ENCODE peak calls at places on chromosomes 6 and 20, in nine cellular contexts. Q is ovary; J is CD8-positive, alpha-beta T cell; T is HCT116; H is cardiac muscle cell; V is breast epithelium; R is GM23248; C is uterus; A is Karpas-422. E is an unnamed sample.
A peak's percentile ranks its signal among the peaks of the same experiment; 100 is the strongest.

GRCh38 chr20:25750220-25750764 is 53.6 kb upstream of the ZNF337 start:
- DNase-seq in Q (no peak), J (no peak), T (no peak), H (no peak), V (no peak), R (no peak), C (no peak), A (peak; percentile 37), E (no peak)

GRCh38 chr20:20360464-20360863 is 7.4 kb upstream of the INSM1 start:
- DNase-seq in Q (no peak), J (no peak), T (peak; percentile 40), H (peak; percentile 65), V (no peak), R (peak; percentile 78), C (no peak), A (peak; percentile 74), E (no peak)

GRCh38 chr6:155315516-155315871 is 1.2 kb upstream of the TFB1M start:
- DNase-seq in Q (no peak), J (no peak), T (no peak), H (no peak), V (no peak), R (peak; percentile 54), C (no peak), A (no peak), E (no peak)

GRCh38 chr6:71012871-71013456 is 56.1 kb upstream of the B3GAT2 start:
- DNase-seq in Q (no peak), J (no peak), T (peak; percentile 42), H (peak; percentile 67), V (no peak), R (peak; percentile 66), C (no peak), A (peak; percentile 89), E (no peak)

GRCh38 chr6:74256387-74257180 is 560.6 kb downstream of the CD109 start:
- DNase-seq in Q (no peak), J (no peak), T (no peak), H (no peak), V (no peak), R (peak; percentile 37), C (no peak), A (no peak), E (no peak)

GRCh38 chr20:45826381-45827019 is 612 bp downstream of the TNNC2 start:
- DNase-seq in Q (peak; percentile 66), J (no peak), T (no peak), H (peak; percentile 77), V (no peak), R (peak; percentile 58), C (no peak), A (no peak), E (no peak)

GRCh38 chr6:43749461-43749860 is 20.6 kb upstream of the VEGFA start:
- DNase-seq in Q (no peak), J (no peak), T (no peak), H (no peak), V (peak; percentile 3), R (no peak), C (no peak), A (no peak), E (no peak)

GRCh38 chr6:157873735-157874344 is 50.8 kb downstream of the SNX9 start:
- DNase-seq in Q (peak; percentile 68), J (peak; percentile 90), T (peak; percentile 50), H (peak; percentile 64), V (peak; percentile 81), R (peak; percentile 76), C (peak; percentile 62), A (peak; percentile 92), E (peak; percentile 82)

GRCh38 chr20:44802702-44803101 is 7.6 kb downstream of the RIMS4 start:
- DNase-seq in Q (no peak), J (no peak), T (no peak), H (no peak), V (no peak), R (no peak), C (no peak), A (no peak), E (no peak)

GRCh38 chr6:37982320-37982719 is 162.8 kb downstream of the ZFAND3 start:
- DNase-seq in Q (no peak), J (no peak), T (no peak), H (no peak), V (no peak), R (no peak), C (no peak), A (no peak), E (no peak)

GRCh38 chr20:49725694-49726093 is 12.0 kb upstream of the B4GALT5 start:
- DNase-seq in Q (no peak), J (no peak), T (no peak), H (no peak), V (no peak), R (no peak), C (no peak), A (no peak), E (no peak)

GRCh38 chr6:34806738-34807453 is 15.0 kb downstream of the BLTP3A start:
- DNase-seq in Q (no peak), J (no peak), T (no peak), H (no peak), V (no peak), R (peak; percentile 29), C (no peak), A (no peak), E (no peak)

GRCh38 chr20:38747495-38748096 is 664 bp upstream of the ACTR5 start:
- DNase-seq in Q (peak; percentile 47), J (no peak), T (no peak), H (no peak), V (no peak), R (peak; percentile 30), C (no peak), A (peak; percentile 43), E (no peak)

GRCh38 chr20:25372584-25373336 is 17.9 kb downstream of the ABHD12 start:
- DNase-seq in Q (no peak), J (no peak), T (no peak), H (no peak), V (no peak), R (peak; percentile 91), C (no peak), A (no peak), E (no peak)

GRCh38 chr6:52994031-52994788 is 874 bp downstream of the GSTA4 start:
- DNase-seq in Q (peak; percentile 40), J (no peak), T (no peak), H (peak; percentile 35), V (no peak), R (peak; percentile 60), C (peak; percentile 35), A (no peak), E (no peak)

GRCh38 chr20:59322813-59323469 is 22.5 kb downstream of the EDN3 start:
- DNase-seq in Q (no peak), J (no peak), T (no peak), H (no peak), V (no peak), R (peak; percentile 5), C (no peak), A (no peak), E (no peak)

DNA sequence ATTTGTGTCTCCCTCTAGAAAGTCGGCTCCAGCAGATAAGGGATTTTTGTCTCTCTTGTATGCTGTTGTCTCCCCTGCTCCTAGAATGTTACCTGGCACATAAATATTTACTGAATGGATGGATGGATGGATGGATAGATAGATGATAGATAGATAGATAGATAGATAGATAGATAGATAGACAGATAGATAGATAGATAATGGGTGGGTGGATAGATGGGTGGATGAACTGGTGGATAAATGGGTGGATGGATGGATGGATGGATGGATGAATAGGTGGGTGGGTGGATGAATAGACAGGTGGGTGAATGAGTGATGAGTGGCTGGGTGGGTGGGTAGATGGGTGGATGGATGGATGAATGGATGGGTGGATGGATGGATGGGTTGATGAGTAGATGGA is 185.0 kb downstream of the NFATC2 start:
- DNase-seq in Q (no peak), J (no peak), T (no peak), H (no peak), V (no peak), R (no peak), C (no peak), A (no peak), E (no peak)
- H3K36me3 ChIP-seq in Q (no peaks in the 10 kb centered on the region), J (no peaks in the 10 kb centered on the region), T (no peaks in the 10 kb centered on the region), H (no peaks in the 10 kb centered on the region), V (no peaks in the 10 kb centered on the region), R (no peaks in the 10 kb centered on the region), C (no peaks in the 10 kb centered on the region), A (no peaks in the 10 kb centered on the region), E (no peaks in the 10 kb centered on the region)

GRCh38 chr20:18058661-18059467 is 1.1 kb upstream of the OVOL2 start:
- DNase-seq in Q (no peak), J (no peak), T (peak; percentile 16), H (peak; percentile 65), V (peak; percentile 76), R (peak; percentile 27), C (no peak), A (no peak), E (no peak)

GRCh38 chr20:18057994-18058349 is 256 bp upstream of the OVOL2 start:
- DNase-seq in Q (no peak), J (no peak), T (no peak), H (no peak), V (peak; percentile 55), R (no peak), C (no peak), A (no peak), E (no peak)

GRCh38 chr20:18056174-18057105 is 1.3 kb downstream of the OVOL2 start:
- DNase-seq in Q (no peak), J (no peak), T (no peak), H (peak; percentile 33), V (no peak), R (peak; percentile 25), C (no peak), A (no peak), E (no peak)

GRCh38 chr20:18055261-18055660 is 2.5 kb downstream of the OVOL2 start:
- DNase-seq in Q (no peak), J (no peak), T (no peak), H (no peak), V (no peak), R (no peak), C (no peak), A (no peak), E (no peak)

GRCh38 chr20:18057106-18057993 is at the start of gene OVOL2:
- DNase-seq in Q (no peak), J (no peak), T (peak; percentile 60), H (peak; percentile 51), V (peak; percentile 93), R (peak; percentile 12), C (no peak), A (no peak), E (no peak)
- H3K4me3 ChIP-seq in Q (peak within 1 kb of the TSS; percentile 18), J (no peak within 1 kb of the TSS), T (peak within 1 kb of the TSS; percentile 49), H (peak within 1 kb of the TSS; percentile 50), V (peak within 1 kb of the TSS; percentile 34), R (no peak within 1 kb of the TSS), C (no peak within 1 kb of the TSS), A (no peak within 1 kb of the TSS), E (no peak within 1 kb of the TSS)

GRCh38 chr6:113258771-113259170 is 598.4 kb upstream of the MARCKS start:
- DNase-seq in Q (no peak), J (no peak), T (no peak), H (no peak), V (no peak), R (no peak), C (no peak), A (no peak), E (no peak)
- H3K36me3 ChIP-seq in Q (no peaks in the 10 kb centered on the region), J (no peaks in the 10 kb centered on the region), T (no peaks in the 10 kb centered on the region), H (no peaks in the 10 kb centered on the region), V (no peaks in the 10 kb centered on the region), R (no peaks in the 10 kb centered on the region), C (no peaks in the 10 kb centered on the region), A (no peaks in the 10 kb centered on the region), E (no peaks in the 10 kb centered on the region)

DNA sequence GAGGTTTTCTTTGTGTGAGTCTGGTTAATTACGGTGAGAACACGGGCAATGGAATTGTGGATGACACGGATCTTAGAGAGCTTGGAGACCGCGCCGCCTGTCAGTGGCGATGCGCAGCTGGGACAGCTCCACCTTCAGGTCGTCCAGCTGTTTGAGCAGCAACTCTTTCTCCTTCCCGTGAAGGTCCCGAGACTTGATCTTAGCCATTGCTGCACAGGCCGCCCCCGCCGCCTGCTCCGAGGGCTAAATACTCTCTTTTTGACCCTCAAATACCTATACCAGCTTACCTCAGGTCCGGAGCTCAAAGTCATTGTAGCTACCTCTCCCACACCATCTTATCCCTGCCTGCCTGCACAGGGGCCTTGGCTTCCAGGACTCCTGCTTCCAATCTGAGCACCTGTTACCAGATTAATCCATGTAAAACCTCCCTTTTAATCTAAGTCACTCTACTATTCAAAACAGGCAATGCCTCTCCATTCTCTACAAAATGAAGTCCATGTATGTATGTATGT is 100.2 kb downstream of the PREP start:
- DNase-seq in Q (no peak), J (no peak), T (no peak), H (no peak), V (no peak), R (no peak), C (no peak), A (no peak), E (no peak)
- H3K4me3 ChIP-seq in Q (no peak overlapping the region), J (no peak overlapping the region), T (no peak overlapping the region), H (no peak overlapping the region), V (no peak overlapping the region), R (no peak overlapping the region), C (no peak overlapping the region), A (no peak overlapping the region), E (no peak overlapping the region)